ENCODE peak calls at places on chromosome 5, in six cellular contexts. One of them, this sample, is unnamed.

GRCh38 chr5:72166070-72166979 is 59.0 kb downstream of the MAP1B start:
- DNase-seq in testis: peak; percentile 50
- DNase-seq in HepG2: no peak
- DNase-seq in HCT116: no peak
- DNase-seq in PC-9: no peak
- DNase-seq in neural progenitor cell: peak; percentile 80
- DNase-seq in this sample: peak; percentile 58

GRCh38 chr5:73564644-73565165 is 734 bp downstream of the ANKRA2 start:
- DNase-seq in testis: no peak
- DNase-seq in HepG2: no peak
- DNase-seq in HCT116: no peak
- DNase-seq in PC-9: no peak
- DNase-seq in neural progenitor cell: no peak
- DNase-seq in this sample: no peak

GRCh38 chr5:141493500-141494422 is 4.9 kb downstream of the PCDHGC5 start:
- DNase-seq in testis: no peak
- DNase-seq in HepG2: no peak
- DNase-seq in HCT116: no peak
- DNase-seq in PC-9: no peak
- DNase-seq in neural progenitor cell: no peak
- DNase-seq in this sample: no peak

GRCh38 chr5:128579669-128580068 is 41.6 kb upstream of the FBN2 start:
- DNase-seq in testis: no peak
- DNase-seq in HepG2: no peak
- DNase-seq in HCT116: no peak
- DNase-seq in PC-9: no peak
- DNase-seq in neural progenitor cell: no peak
- DNase-seq in this sample: no peak

GRCh38 chr5:139246394-139246793 is 47.1 kb upstream of the MATR3 start:
- DNase-seq in testis: no peak
- DNase-seq in HepG2: no peak
- DNase-seq in HCT116: no peak
- DNase-seq in PC-9: no peak
- DNase-seq in neural progenitor cell: no peak
- DNase-seq in this sample: no peak

GRCh38 chr5:100903036-100903887 is at the start of gene ST8SIA4:
- DNase-seq in testis: peak; percentile 73
- DNase-seq in HepG2: no peak
- DNase-seq in HCT116: no peak
- DNase-seq in PC-9: peak; percentile 72
- DNase-seq in neural progenitor cell: peak; percentile 91
- DNase-seq in this sample: peak; percentile 60

GRCh38 chr5:68196876-68197275 is 18.7 kb upstream of the PIK3R1 start:
- DNase-seq in testis: no peak
- DNase-seq in HepG2: no peak
- DNase-seq in HCT116: no peak
- DNase-seq in PC-9: no peak
- DNase-seq in neural progenitor cell: no peak
- DNase-seq in this sample: peak; percentile 31

GRCh38 chr5:54326662-54327145 is 16.3 kb upstream of the ARL15 start:
- DNase-seq in testis: no peak
- DNase-seq in HepG2: no peak
- DNase-seq in HCT116: no peak
- DNase-seq in PC-9: no peak
- DNase-seq in neural progenitor cell: no peak
- DNase-seq in this sample: no peak

GRCh38 chr5:26641492-26641891 is 396.9 kb downstream of the CDH9 start:
- DNase-seq in testis: no peak
- DNase-seq in HepG2: no peak
- DNase-seq in HCT116: no peak
- DNase-seq in PC-9: no peak
- DNase-seq in neural progenitor cell: no peak
- DNase-seq in this sample: no peak

GRCh38 chr5:84382363-84383295 is 2.1 kb downstream of the EDIL3 start:
- DNase-seq in testis: peak; percentile 26
- DNase-seq in HepG2: no peak
- DNase-seq in HCT116: no peak
- DNase-seq in PC-9: no peak
- DNase-seq in neural progenitor cell: peak; percentile 82
- DNase-seq in this sample: peak; percentile 33

GRCh38 chr5:88398316-88398715 is 129.7 kb upstream of the TMEM161B start:
- DNase-seq in testis: no peak
- DNase-seq in HepG2: no peak
- DNase-seq in HCT116: no peak
- DNase-seq in PC-9: no peak
- DNase-seq in neural progenitor cell: no peak
- DNase-seq in this sample: no peak

GRCh38 chr5:107803728-107804127 is 133.0 kb upstream of the EFNA5 start:
- DNase-seq in testis: no peak
- DNase-seq in HepG2: no peak
- DNase-seq in HCT116: no peak
- DNase-seq in PC-9: no peak
- DNase-seq in neural progenitor cell: no peak
- DNase-seq in this sample: no peak

GRCh38 chr5:107806271-107806670 is 135.5 kb upstream of the EFNA5 start:
- DNase-seq in testis: no peak
- DNase-seq in HepG2: no peak
- DNase-seq in HCT116: no peak
- DNase-seq in PC-9: no peak
- DNase-seq in neural progenitor cell: peak; percentile 61
- DNase-seq in this sample: no peak

GRCh38 chr5:107806705-107807104 is 136.0 kb upstream of the EFNA5 start:
- DNase-seq in testis: no peak
- DNase-seq in HepG2: no peak
- DNase-seq in HCT116: peak; percentile 19
- DNase-seq in PC-9: no peak
- DNase-seq in neural progenitor cell: no peak
- DNase-seq in this sample: no peak

GRCh38 chr5:107805166-107805565 is 134.4 kb upstream of the EFNA5 start:
- DNase-seq in testis: no peak
- DNase-seq in HepG2: no peak
- DNase-seq in HCT116: no peak
- DNase-seq in PC-9: no peak
- DNase-seq in neural progenitor cell: peak; percentile 73
- DNase-seq in this sample: no peak

GRCh38 chr5:107805819-107806218 is 135.1 kb upstream of the EFNA5 start:
- DNase-seq in testis: no peak
- DNase-seq in HepG2: no peak
- DNase-seq in HCT116: no peak
- DNase-seq in PC-9: no peak
- DNase-seq in neural progenitor cell: peak; percentile 66
- DNase-seq in this sample: no peak
- H3K4me3 ChIP-seq in testis: no peak overlapping the region
- H3K4me3 ChIP-seq in HepG2: no peak overlapping the region
- H3K4me3 ChIP-seq in HCT116: no peak overlapping the region
- H3K4me3 ChIP-seq in PC-9: no peak overlapping the region
- H3K4me3 ChIP-seq in neural progenitor cell: peak overlapping the region; percentile 18
- H3K4me3 ChIP-seq in this sample: no peak overlapping the region

DNA sequence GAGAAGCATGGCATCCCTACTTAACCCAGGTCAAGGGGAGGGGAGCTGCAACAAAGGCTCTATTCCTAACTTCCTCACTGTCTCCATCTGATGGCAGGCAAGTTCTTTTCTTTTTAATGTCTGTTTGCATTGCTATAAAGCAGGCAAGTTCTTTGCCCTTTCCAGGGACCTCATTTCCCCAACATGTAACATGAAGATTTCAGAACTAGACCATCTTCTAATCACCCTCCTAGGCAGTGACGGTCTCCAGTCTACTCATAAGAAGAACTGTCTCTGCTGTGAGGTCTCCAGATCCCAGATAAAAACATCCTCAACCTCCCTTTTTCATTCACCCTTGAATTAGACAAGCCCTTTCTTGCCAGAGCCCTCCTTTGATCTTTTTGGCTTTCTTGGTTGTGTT is 42.1 kb downstream of the PPP1R2B start:
- DNase-seq in testis: no peak
- DNase-seq in HepG2: no peak
- DNase-seq in HCT116: no peak
- DNase-seq in PC-9: no peak
- DNase-seq in neural progenitor cell: no peak
- DNase-seq in this sample: no peak
- TF ChIP-seq CTCF in testis: no peak
- TF ChIP-seq CTCF in HepG2: peak; percentile 30
- TF ChIP-seq CTCF in HCT116: no peak
- TF ChIP-seq CTCF in PC-9: no peak
- TF ChIP-seq CTCF in neural progenitor cell: no peak
- TF ChIP-seq CTCF in this sample: no peak

GRCh38 chr5:140262839-140263238 is 40.1 kb downstream of the PFDN1 start:
- DNase-seq in testis: no peak
- DNase-seq in HepG2: no peak
- DNase-seq in HCT116: no peak
- DNase-seq in PC-9: no peak
- DNase-seq in neural progenitor cell: peak; percentile 25
- DNase-seq in this sample: no peak

GRCh38 chr5:140267559-140268018 is 35.3 kb downstream of the PFDN1 start:
- DNase-seq in testis: no peak
- DNase-seq in HepG2: no peak
- DNase-seq in HCT116: no peak
- DNase-seq in PC-9: no peak
- DNase-seq in neural progenitor cell: no peak
- DNase-seq in this sample: no peak

GRCh38 chr5:140266471-140267200 is 36.3 kb downstream of the PFDN1 start:
- DNase-seq in testis: no peak
- DNase-seq in HepG2: no peak
- DNase-seq in HCT116: no peak
- DNase-seq in PC-9: no peak
- DNase-seq in neural progenitor cell: no peak
- DNase-seq in this sample: no peak

GRCh38 chr5:140267201-140267540 is 35.7 kb downstream of the PFDN1 start:
- DNase-seq in testis: no peak
- DNase-seq in HepG2: no peak
- DNase-seq in HCT116: no peak
- DNase-seq in PC-9: no peak
- DNase-seq in neural progenitor cell: peak; percentile 60
- DNase-seq in this sample: no peak

DNA sequence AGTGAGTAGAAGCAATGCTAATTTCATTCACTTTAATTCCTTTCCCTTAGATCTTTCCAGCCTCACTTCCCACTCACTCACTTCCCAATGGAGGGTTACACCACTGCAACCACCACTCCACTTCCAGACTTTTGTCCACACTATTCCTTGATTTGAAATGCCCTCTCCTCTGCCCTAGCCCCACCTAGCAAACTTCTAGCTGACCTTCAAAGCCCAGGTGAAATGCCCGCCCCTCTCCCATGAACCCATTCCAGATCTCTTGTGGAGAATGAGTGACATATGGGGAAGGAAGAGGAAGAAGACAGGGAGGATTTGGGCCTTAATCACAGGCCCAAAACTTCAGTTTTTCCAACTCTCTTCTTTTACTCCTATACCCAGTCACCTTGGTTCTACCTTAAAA is 37.1 kb downstream of the PFDN1 start:
- DNase-seq in testis: no peak
- DNase-seq in HepG2: no peak
- DNase-seq in HCT116: no peak
- DNase-seq in PC-9: no peak
- DNase-seq in neural progenitor cell: no peak
- DNase-seq in this sample: no peak
- H3K4me3 ChIP-seq in testis: no peak overlapping the region
- H3K4me3 ChIP-seq in HepG2: no peak overlapping the region
- H3K4me3 ChIP-seq in HCT116: no peak overlapping the region
- H3K4me3 ChIP-seq in PC-9: no peak overlapping the region
- H3K4me3 ChIP-seq in neural progenitor cell: no peak overlapping the region
- H3K4me3 ChIP-seq in this sample: no peak overlapping the region

DNA sequence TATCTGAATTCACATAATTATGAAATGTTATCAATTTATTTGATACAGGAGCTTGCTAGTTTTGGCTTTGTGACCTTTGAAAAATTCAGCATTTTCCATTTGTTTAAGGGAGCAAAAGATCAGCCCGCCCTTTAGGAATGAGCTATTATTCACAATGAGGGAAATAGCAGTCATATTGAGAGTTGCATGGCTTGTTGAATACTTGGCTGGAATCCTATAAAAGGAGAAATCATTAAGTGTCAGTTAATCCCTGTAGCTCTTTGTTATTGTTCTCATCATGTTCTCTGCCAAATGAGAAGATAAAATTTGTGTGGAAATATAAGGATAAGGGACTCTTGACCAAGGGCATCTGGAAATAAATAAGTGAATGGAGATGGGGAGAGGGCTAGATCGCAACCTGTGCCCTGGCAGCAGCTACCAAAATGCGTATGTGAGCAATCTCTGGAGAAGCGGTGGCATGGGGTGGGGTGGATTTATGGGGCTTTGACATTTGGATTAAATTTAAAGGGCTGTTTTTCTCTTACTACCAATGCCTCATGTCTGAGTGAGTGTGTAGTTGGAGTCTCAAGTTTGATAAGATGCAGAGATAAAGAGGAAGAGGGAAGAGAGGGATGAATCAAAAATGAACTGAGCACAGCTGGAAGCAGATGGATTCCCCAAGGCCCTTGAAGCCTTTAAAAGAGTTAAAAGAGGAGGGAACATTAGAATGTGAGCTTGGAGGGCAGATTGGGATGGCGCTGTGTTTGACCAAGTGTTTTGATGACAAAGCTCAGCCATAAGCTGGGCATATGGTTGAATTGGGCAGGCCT is 237.6 kb downstream of the NNT start:
- DNase-seq in testis: no peak
- DNase-seq in HepG2: no peak
- DNase-seq in HCT116: no peak
- DNase-seq in PC-9: no peak
- DNase-seq in neural progenitor cell: no peak
- DNase-seq in this sample: no peak
- TF ChIP-seq CTCF in testis: no peak
- TF ChIP-seq CTCF in HepG2: no peak
- TF ChIP-seq CTCF in HCT116: no peak
- TF ChIP-seq CTCF in PC-9: no peak
- TF ChIP-seq CTCF in neural progenitor cell: no peak
- TF ChIP-seq CTCF in this sample: no peak

GRCh38 chr5:32342656-32343055 is 29.9 kb upstream of the MTMR12 start:
- DNase-seq in testis: no peak
- DNase-seq in HepG2: no peak
- DNase-seq in HCT116: no peak
- DNase-seq in PC-9: no peak
- DNase-seq in neural progenitor cell: no peak
- DNase-seq in this sample: no peak
- H3K4me3 ChIP-seq in testis: no peak overlapping the region
- H3K4me3 ChIP-seq in HepG2: no peak overlapping the region
- H3K4me3 ChIP-seq in HCT116: no peak overlapping the region
- H3K4me3 ChIP-seq in PC-9: no peak overlapping the region
- H3K4me3 ChIP-seq in neural progenitor cell: no peak overlapping the region
- H3K4me3 ChIP-seq in this sample: no peak overlapping the region

GRCh38 chr5:112491257-112491656 is 72.2 kb upstream of the EPB41L4A start:
- DNase-seq in testis: no peak
- DNase-seq in HepG2: peak; percentile 16
- DNase-seq in HCT116: peak; percentile 29
- DNase-seq in PC-9: no peak
- DNase-seq in neural progenitor cell: peak; percentile 7
- DNase-seq in this sample: no peak
- TF ChIP-seq CTCF in testis: peak; percentile 37
- TF ChIP-seq CTCF in HepG2: peak; percentile 20
- TF ChIP-seq CTCF in HCT116: no peak
- TF ChIP-seq CTCF in PC-9: peak; percentile 42
- TF ChIP-seq CTCF in neural progenitor cell: peak; percentile 58
- TF ChIP-seq CTCF in this sample: no peak